ENCODE peak calls at places on chromosome 22, in seven cellular contexts. F, K, L, P, N, B and R are unnamed samples.
A peak's percentile ranks its signal among the peaks of the same experiment; 100 is the strongest.

GRCh38 chr22:23218867-23219251 is 38.5 kb downstream of the BCR start:
- DNase-seq in F (no peak), K (peak; percentile 70), L (peak; percentile 66), P (peak; percentile 79), N (peak; percentile 58), B (no peak), R (no peak)

GRCh38 chr22:20777420-20778177 is 3.7 kb downstream of the SERPIND1 start:
- DNase-seq in F (peak; percentile 36), K (peak; percentile 87), L (no peak), P (no peak), N (no peak), B (no peak), R (peak; percentile 81)

GRCh38 chr22:37154925-37155712 is 5.4 kb upstream of the IL2RB start:
- DNase-seq in F (no peak), K (no peak), L (no peak), P (peak; percentile 19), N (no peak), B (no peak), R (no peak)

GRCh38 chr22:44618400-44618799 is 83.6 kb upstream of the PRR5 start:
- DNase-seq in F (no peak), K (no peak), L (no peak), P (no peak), N (no peak), B (no peak), R (no peak)

GRCh38 chr22:46147061-46147460 is 3.3 kb upstream of the PPARA start:
- DNase-seq in F (no peak), K (no peak), L (no peak), P (no peak), N (no peak), B (no peak), R (no peak)

GRCh38 chr22:23683545-23683944 is 7.3 kb upstream of the RGL4 start:
- DNase-seq in F (peak; percentile 2), K (no peak), L (no peak), P (no peak), N (no peak), B (no peak), R (no peak)

GRCh38 chr22:44213489-44214043 is 32.8 kb downstream of the PARVG start:
- DNase-seq in F (no peak), K (no peak), L (no peak), P (no peak), N (no peak), B (no peak), R (no peak)

GRCh38 chr22:25067851-25068421 is 115.4 kb downstream of the KIAA1671 start:
- DNase-seq in F (no peak), K (no peak), L (no peak), P (no peak), N (no peak), B (peak; percentile 85), R (no peak)

GRCh38 chr22:45254789-45255261 is 14.1 kb upstream of the KIAA0930 start:
- DNase-seq in F (no peak), K (peak; percentile 40), L (no peak), P (no peak), N (no peak), B (no peak), R (no peak)

GRCh38 chr22:41571786-41572185 is 11.0 kb downstream of the CSDC2 start:
- DNase-seq in F (no peak), K (no peak), L (no peak), P (peak; percentile 53), N (no peak), B (no peak), R (no peak)

GRCh38 chr22:44698531-44699421 is 3.2 kb upstream of the PRR5 start:
- DNase-seq in F (peak; percentile 59), K (peak; percentile 95), L (no peak), P (peak; percentile 60), N (no peak), B (no peak), R (peak; percentile 87)

GRCh38 chr22:48718818-48719500 is 1108.7 kb downstream of the BRD1 start:
- DNase-seq in F (no peak), K (no peak), L (no peak), P (no peak), N (peak; percentile 0), B (no peak), R (no peak)

GRCh38 chr22:48720662-48721393 is 1106.8 kb downstream of the BRD1 start:
- DNase-seq in F (no peak), K (no peak), L (no peak), P (no peak), N (no peak), B (no peak), R (no peak)

GRCh38 chr22:48717883-48718817 is 1109.5 kb downstream of the BRD1 start:
- DNase-seq in F (no peak), K (no peak), L (no peak), P (no peak), N (peak; percentile 9), B (no peak), R (no peak)

GRCh38 chr22:48721394-48721666 is 1106.3 kb downstream of the BRD1 start:
- DNase-seq in F (no peak), K (no peak), L (no peak), P (no peak), N (no peak), B (no peak), R (no peak)

GRCh38 chr22:48719978-48720661 is 1107.6 kb downstream of the BRD1 start:
- DNase-seq in F (no peak), K (no peak), L (peak; percentile 4), P (no peak), N (peak; percentile 8), B (no peak), R (no peak)
- H3K27ac ChIP-seq in F (no peak overlapping the region), K (no peak overlapping the region), L (no peak overlapping the region), P (no peak overlapping the region), N (no peak overlapping the region), B (no peak overlapping the region), R (no peak overlapping the region)

DNA sequence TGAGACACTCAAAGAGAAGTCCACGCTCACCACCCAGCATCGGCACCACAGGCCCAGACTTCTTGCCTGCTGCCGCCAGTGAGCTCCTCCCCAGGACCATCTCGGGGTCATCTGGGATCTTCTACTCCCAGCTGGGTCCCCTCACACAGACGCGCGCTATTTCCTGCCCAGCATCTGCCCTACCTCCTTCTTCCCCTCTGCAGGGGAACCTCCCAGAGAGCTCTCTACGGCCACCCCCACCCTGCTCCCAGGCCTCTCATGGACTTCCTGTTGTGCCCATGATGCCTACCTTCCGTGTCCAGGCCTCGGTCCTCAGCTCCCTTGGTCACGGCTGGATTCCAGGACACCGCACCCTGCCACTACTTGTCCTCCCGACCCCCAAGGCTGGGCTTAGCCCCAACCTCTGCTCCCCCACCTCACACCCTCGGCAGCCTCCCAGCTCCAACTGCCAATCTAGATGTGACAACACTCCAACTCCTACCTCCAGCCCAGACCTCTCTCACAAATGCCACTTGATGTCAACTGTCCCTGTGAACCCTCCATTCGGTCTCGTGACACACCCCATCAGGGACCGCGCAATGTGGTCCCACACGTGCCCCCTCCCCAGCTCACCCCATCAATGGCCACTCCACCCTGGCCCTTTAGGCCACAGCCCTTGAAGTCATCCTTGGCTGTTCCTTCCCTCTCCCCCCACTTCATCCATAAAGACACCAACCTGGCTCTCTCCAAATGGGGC is 45.3 kb downstream of the SGSM3 start:
- DNase-seq in F (no peak), K (no peak), L (peak; percentile 78), P (no peak), N (no peak), B (no peak), R (no peak)
- TF ChIP-seq CTCF in F (no peak), K (no peak), L (no peak), P (no peak), N (no peak), B (no peak), R (no peak)

GRCh38 chr22:48819991-48820390 is 1007.7 kb downstream of the BRD1 start:
- DNase-seq in F (no peak), K (no peak), L (no peak), P (no peak), N (no peak), B (no peak), R (no peak)
- H3K9me3 ChIP-seq in F (no peaks in the 10 kb centered on the region), K (no peaks in the 10 kb centered on the region), L (no peaks in the 10 kb centered on the region), P (no peaks in the 10 kb centered on the region), N (peaks cover 2% of the 10 kb centered on the region), B (no peaks in the 10 kb centered on the region), R (peaks cover 78% of the 10 kb centered on the region)

GRCh38 chr22:38230916-38231315 is 29.1 kb downstream of the MAFF start:
- DNase-seq in F (no peak), K (no peak), L (no peak), P (no peak), N (no peak), B (no peak), R (no peak)
- H3K27ac ChIP-seq in F (no peak overlapping the region), K (no peak overlapping the region), L (no peak overlapping the region), P (peak overlapping the region; percentile 2), N (peak overlapping the region; percentile 72), B (no peak overlapping the region), R (peak overlapping the region; percentile 11)